ENCODE peak calls at places on chromosome 21, in ten cellular contexts. U, B, P, A, M, K, R, V, T and N are unnamed samples.

GRCh38 chr21:34889287-34889536 is 159.9 kb downstream of the RUNX1 start:
- DNase-seq in R (no peak), K (no peak), B (peak), V (peak), U (peak), M (no peak), T (peak), P (peak), A (peak), N (no peak)

GRCh38 chr21:18877932-18878331 is 474.3 kb upstream of the TMPRSS15 start:
- DNase-seq in T (no peak), U (no peak), K (no peak), R (no peak), P (no peak), A (no peak), M (no peak), V (no peak), B (no peak), N (no peak)

GRCh38 chr21:29007801-29008200 is 11.3 kb downstream of the RWDD2B start:
- DNase-seq in R (no peak), B (no peak), T (no peak), A (no peak), M (no peak), K (no peak), P (no peak), V (peak), U (no peak), N (no peak)

GRCh38 chr21:46317710-46318463 is 5.8 kb downstream of the C21orf58 start:
- DNase-seq in P (peak), B (no peak), V (peak), A (no peak), M (no peak), R (no peak), U (no peak), T (no peak), K (no peak), N (no peak)

GRCh38 chr21:29258626-29259335 is 39.9 kb upstream of the BACH1 start:
- DNase-seq in P (no peak), U (no peak), A (no peak), V (no peak), K (peak), M (no peak), T (no peak), B (no peak), R (no peak), N (no peak)

GRCh38 chr21:35204850-35205564 is 155.9 kb upstream of the RUNX1 start:
- DNase-seq in V (peak), P (peak), A (peak), M (no peak), K (peak), T (peak), R (no peak), B (peak), U (peak), N (no peak)

GRCh38 chr21:18155508-18156193 is 89.0 kb upstream of the CHODL start:
- DNase-seq in U (no peak), M (no peak), T (no peak), P (no peak), A (no peak), V (peak), K (no peak), R (no peak), B (no peak), N (no peak)

GRCh38 chr21:25536752-25537151 is 70.5 kb downstream of the MRPL39 start:
- DNase-seq in A (no peak), U (no peak), T (no peak), K (no peak), B (no peak), V (no peak), R (no peak), M (no peak), P (no peak), N (no peak)

GRCh38 chr21:30072496-30072895 is 94.1 kb downstream of the CLDN17 start:
- DNase-seq in R (no peak), M (no peak), V (peak), A (no peak), U (peak), B (no peak), K (no peak), T (peak), P (peak), N (no peak)

GRCh38 chr21:42580793-42581201 is 67.1 kb downstream of the SLC37A1 start:
- DNase-seq in T (no peak), A (no peak), K (no peak), V (no peak), B (no peak), R (no peak), M (no peak), P (no peak), U (no peak), N (no peak)

GRCh38 chr21:34648739-34649297 is 20.0 kb upstream of the CLIC6 start:
- DNase-seq in B (no peak), V (no peak), U (peak), A (no peak), P (no peak), R (no peak), T (no peak), K (no peak), M (no peak), N (no peak)

GRCh38 chr21:33578959-33579542 is 9.4 kb downstream of the DONSON start:
- DNase-seq in U (no peak), A (no peak), B (no peak), T (no peak), M (no peak), P (no peak), V (no peak), R (no peak), K (no peak), N (no peak)

GRCh38 chr21:33403786-33404571 is 766 bp downstream of the IFNGR2 start:
- DNase-seq in R (peak), V (peak), A (peak), M (peak), B (peak), P (peak), K (no peak), T (peak), U (peak), N (no peak)

GRCh38 chr21:30408782-30409494 is 13.1 kb downstream of the KRTAP13-1 start:
- DNase-seq in T (peak), U (peak), R (no peak), K (no peak), M (peak), B (no peak), V (peak), P (peak), A (no peak), N (no peak)

GRCh38 chr21:46189213-46189958 is 5.1 kb upstream of the SPATC1L start:
- DNase-seq in M (peak), T (peak), B (peak), A (peak), R (no peak), K (no peak), V (no peak), U (no peak), P (no peak), N (no peak)

GRCh38 chr21:34807146-34807880 is 138.5 kb downstream of the CLIC6 start:
- DNase-seq in A (peak), M (no peak), K (peak), V (peak), R (no peak), T (no peak), B (no peak), P (no peak), U (no peak), N (no peak)

GRCh38 chr21:22062472-22063139 is 1064.4 kb downstream of the NCAM2 start:
- DNase-seq in B (no peak), P (no peak), R (no peak), K (no peak), A (no peak), M (no peak), U (no peak), V (no peak), T (no peak), N (no peak)

GRCh38 chr21:46559291-46559983 is 45.4 kb downstream of the S100B start:
- DNase-seq in T (peak), V (no peak), U (peak), R (no peak), P (no peak), A (peak), B (no peak), M (no peak), K (no peak), N (no peak)

GRCh38 chr21:17921579-17922530 is 102.7 kb upstream of the C21orf91 start:
- DNase-seq in V (peak), M (no peak), U (no peak), B (no peak), K (peak), R (no peak), A (peak), T (peak), P (peak), N (no peak)

GRCh38 chr21:20031807-20032206 is 966.4 kb upstream of the NCAM2 start:
- DNase-seq in M (no peak), P (no peak), A (no peak), K (no peak), V (no peak), B (no peak), T (no peak), U (no peak), R (no peak), N (no peak)

GRCh38 chr21:17911628-17912027 is 92.5 kb upstream of the C21orf91 start:
- DNase-seq in R (no peak), M (no peak), T (no peak), B (no peak), A (no peak), K (no peak), V (no peak), U (no peak), P (no peak), N (no peak)

GRCh38 chr21:34886554-34887385 is 162.3 kb downstream of the RUNX1 start:
- DNase-seq in T (no peak), A (no peak), U (no peak), M (no peak), R (no peak), B (peak), V (peak), P (peak), K (no peak), N (no peak)

GRCh38 chr21:32956257-32956656 is 69.5 kb upstream of the OLIG2 start:
- DNase-seq in A (no peak), M (no peak), K (no peak), B (no peak), U (no peak), P (no peak), T (no peak), R (no peak), V (no peak), N (no peak)

GRCh38 chr21:24076179-24076578 is 1531.1 kb downstream of the MRPL39 start:
- DNase-seq in A (no peak), P (no peak), T (no peak), K (peak), B (no peak), V (peak), R (no peak), U (no peak), M (no peak), N (no peak)

GRCh38 chr21:15363921-15364320 is 299.1 kb upstream of the NRIP1 start:
- DNase-seq in P (no peak), B (no peak), U (no peak), T (no peak), M (no peak), V (no peak), K (no peak), R (no peak), A (no peak), N (no peak)

GRCh38 chr21:14116080-14116481 is 94.7 kb downstream of the LIPI start:
- DNase-seq in K (no peak), P (no peak), T (no peak), U (no peak), R (no peak), A (no peak), V (no peak), B (no peak), M (no peak), N (no peak)

GRCh38 chr21:20720623-20721022 is 277.6 kb upstream of the NCAM2 start:
- DNase-seq in U (no peak), B (no peak), V (no peak), M (no peak), R (no peak), A (no peak), P (no peak), T (no peak), K (no peak), N (no peak)

GRCh38 chr21:21268061-21268471 is 269.9 kb downstream of the NCAM2 start:
- DNase-seq in P (no peak), T (peak), M (no peak), B (no peak), K (no peak), A (no peak), V (peak), U (no peak), R (no peak), N (no peak)

GRCh38 chr21:46183910-46184624 is at the start of gene SPATC1L:
- DNase-seq in U (peak), R (no peak), A (peak), P (peak), T (peak), V (peak), M (peak), B (peak), K (no peak), N (peak)

GRCh38 chr21:28758883-28759242 is 233.8 kb downstream of the LTN1 start:
- DNase-seq in M (no peak), A (no peak), U (no peak), V (no peak), R (no peak), B (no peak), T (no peak), K (no peak), P (no peak), N (no peak)

GRCh38 chr21:34935868-34936267 is 113.2 kb downstream of the RUNX1 start:
- DNase-seq in V (no peak), P (no peak), K (no peak), A (no peak), T (no peak), U (no peak), M (no peak), R (no peak), B (no peak), N (no peak)

GRCh38 chr21:25370311-25370744 is 237.0 kb downstream of the MRPL39 start:
- DNase-seq in P (no peak), R (no peak), U (no peak), B (no peak), K (peak), A (peak), V (peak), T (no peak), M (no peak), N (no peak)

GRCh38 chr21:46092811-46093667 is 4.9 kb upstream of the COL6A2 start:
- DNase-seq in T (no peak), K (no peak), B (peak), R (no peak), U (peak), V (no peak), P (no peak), A (no peak), M (peak), N (no peak)

GRCh38 chr21:20649231-20649630 is 349.0 kb upstream of the NCAM2 start:
- DNase-seq in R (no peak), U (no peak), T (no peak), P (no peak), B (no peak), A (no peak), M (no peak), V (no peak), K (no peak), N (no peak)

DNA sequence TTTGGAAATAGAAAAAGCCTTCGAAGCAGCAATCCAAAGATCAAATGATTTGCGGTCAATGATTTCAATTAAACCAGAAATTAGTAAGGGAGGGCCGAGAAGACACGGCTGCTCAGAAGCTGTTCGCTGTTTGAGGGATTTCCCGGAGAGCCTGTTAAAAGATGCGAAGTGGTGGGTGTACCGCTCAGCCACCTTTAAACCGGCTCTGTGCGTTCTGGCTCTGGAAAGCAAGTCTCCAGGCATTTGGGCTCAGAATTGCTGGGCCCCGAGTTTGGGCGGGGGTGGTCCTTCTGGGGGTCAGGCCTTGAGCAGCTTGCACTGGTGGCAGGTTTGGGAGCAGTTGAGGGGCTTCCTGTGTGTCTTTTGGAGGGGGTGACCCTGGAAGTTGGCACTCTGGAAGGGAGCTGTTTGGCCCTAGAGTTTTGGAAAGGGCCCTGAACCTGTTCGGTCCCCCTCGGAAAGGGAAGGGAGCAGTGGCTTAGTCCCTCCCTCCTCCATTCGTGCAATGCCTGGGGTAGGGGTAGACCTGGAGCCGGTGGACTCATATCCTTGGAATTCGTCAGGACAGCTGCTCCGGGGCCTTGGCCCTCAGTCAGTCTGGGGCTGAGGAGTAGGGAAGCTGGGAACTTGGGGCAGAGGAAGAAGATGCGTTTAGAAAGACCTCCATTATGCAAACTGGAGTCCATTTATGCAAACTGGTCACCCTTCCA is 3.2 kb downstream of the SIM2 start:
- DNase-seq in P (no peak), K (no peak), M (no peak), T (no peak), A (no peak), U (no peak), B (no peak), R (no peak), V (peak), N (no peak)
- H3K27ac ChIP-seq in P (no peak), K (no peak), M (no peak), T (no peak), A (no peak), U (peak), B (no peak), R (no peak), V (no peak), N (no peak)

DNA sequence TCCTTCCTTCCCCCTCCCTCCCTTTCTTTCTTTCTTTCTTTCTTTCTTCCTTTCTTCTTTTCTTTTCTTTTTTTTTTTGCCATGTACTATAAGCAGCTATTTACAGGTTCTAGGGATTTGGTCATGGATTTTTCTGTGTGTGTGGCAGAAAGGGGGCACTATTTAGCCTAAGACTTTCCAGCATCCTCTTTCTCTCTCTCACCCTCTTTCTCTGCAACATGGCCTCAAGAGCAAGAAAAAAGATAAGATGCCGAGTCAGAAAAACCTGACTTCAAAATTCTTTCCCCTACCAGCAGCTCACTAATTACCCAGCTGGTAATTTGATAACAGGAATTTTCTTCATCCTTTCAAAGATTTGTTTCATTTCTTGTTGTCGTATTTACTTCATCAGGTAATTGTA is 458.3 kb upstream of the ADAMTS5 start:
- DNase-seq in R (no peak), V (peak), U (no peak), K (no peak), P (no peak), B (no peak), M (no peak), T (no peak), A (no peak), N (no peak)
- H3K27ac ChIP-seq in R (no peak), V (no peak), U (no peak), K (no peak), P (no peak), B (no peak), M (peak), T (no peak), A (no peak), N (no peak)

GRCh38 chr21:43864806-43865470 is at the start of gene AGPAT3:
- DNase-seq in K (no peak), B (no peak), M (no peak), A (no peak), R (no peak), V (no peak), T (peak), U (no peak), P (no peak), N (no peak)

GRCh38 chr21:43866659-43867331 is 1.8 kb downstream of the AGPAT3 start:
- DNase-seq in A (no peak), V (no peak), T (no peak), P (no peak), U (peak), M (no peak), K (no peak), R (no peak), B (no peak), N (no peak)

GRCh38 chr21:43864313-43864805 is 664 bp upstream of the AGPAT3 start:
- DNase-seq in U (peak), T (peak), M (peak), A (no peak), B (peak), P (no peak), K (no peak), V (peak), R (no peak), N (no peak)

GRCh38 chr21:43866233-43866632 is 1.2 kb downstream of the AGPAT3 start:
- DNase-seq in V (no peak), P (peak), R (no peak), T (peak), B (peak), U (no peak), A (peak), M (peak), K (no peak), N (no peak)

GRCh38 chr21:43865471-43866181 is 603 bp downstream of the AGPAT3 start:
- DNase-seq in U (peak), P (peak), K (no peak), R (no peak), T (peak), A (peak), V (no peak), B (peak), M (no peak), N (no peak)
- H3K27ac ChIP-seq in U (peak), P (peak), K (peak), R (peak), T (peak), A (peak), V (no peak), B (peak), M (peak), N (peak)

GRCh38 chr21:39502631-39503030 is 50.9 kb downstream of the SH3BGR start:
- DNase-seq in V (no peak), T (no peak), U (no peak), A (no peak), R (peak), K (no peak), M (no peak), P (no peak), B (no peak), N (peak)
- H3K27ac ChIP-seq in V (no peak), T (no peak), U (no peak), A (no peak), R (peak), K (no peak), M (no peak), P (no peak), B (peak), N (peak)

GRCh38 chr21:41247561-41247968 is 69.0 kb upstream of the FAM3B start:
- DNase-seq in M (no peak), R (no peak), P (peak), B (no peak), T (peak), K (peak), V (no peak), A (peak), U (peak), N (no peak)
- H3K27ac ChIP-seq in M (peak), R (no peak), P (peak), B (no peak), T (no peak), K (peak), V (no peak), A (no peak), U (peak), N (no peak)

DNA sequence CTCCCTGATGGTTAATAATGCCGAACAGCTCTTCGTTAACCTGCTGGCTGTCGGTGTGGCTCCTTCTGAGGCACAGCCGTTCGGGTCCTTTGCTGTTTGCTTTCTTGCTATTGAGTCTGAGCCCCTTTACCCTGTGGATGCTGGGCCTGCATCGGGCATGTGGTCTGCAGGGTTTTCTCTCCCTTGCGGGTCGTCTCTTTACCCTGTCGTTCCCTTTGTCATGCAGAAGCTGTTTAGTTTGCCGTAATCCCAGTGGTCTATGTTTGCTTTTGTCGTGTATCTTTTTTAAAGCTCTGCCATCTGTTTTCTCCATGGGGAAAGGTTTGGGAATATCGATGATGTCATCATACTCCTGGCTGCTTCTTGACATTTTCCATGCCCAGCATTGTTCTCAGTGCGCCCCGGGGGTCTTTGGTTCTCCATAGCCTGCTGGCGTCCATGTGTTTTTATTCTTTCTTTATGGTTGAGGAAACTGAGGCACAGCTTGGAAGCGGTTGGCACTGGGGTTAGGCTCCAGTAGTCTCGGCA is 68.2 kb downstream of the AGPAT3 start:
- DNase-seq in M (no peak), K (no peak), T (no peak), V (no peak), A (no peak), P (no peak), B (peak), U (no peak), R (no peak), N (no peak)
- H3K27ac ChIP-seq in M (no peak), K (no peak), T (no peak), V (no peak), A (no peak), P (no peak), B (no peak), U (no peak), R (no peak), N (no peak)

DNA sequence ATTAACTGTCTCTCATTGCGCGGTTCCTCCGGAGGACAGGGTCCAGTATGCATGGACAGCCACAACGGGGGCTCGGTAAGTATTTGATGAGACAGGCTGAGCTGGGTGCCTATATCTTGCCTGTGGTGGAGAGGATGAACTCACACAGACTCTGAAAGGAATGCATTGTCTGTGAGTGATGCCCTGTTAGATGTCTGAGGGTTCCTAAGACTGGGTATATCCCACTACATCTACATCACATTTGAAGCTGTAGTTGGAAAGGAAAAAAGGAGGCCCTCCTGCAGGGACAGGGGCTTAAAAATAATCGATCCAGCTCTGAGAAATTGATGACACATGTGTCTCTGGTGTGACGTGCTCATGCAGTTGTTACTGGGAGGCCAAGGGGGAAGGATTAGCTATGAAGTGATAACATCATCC is 1.9 kb downstream of the ADARB1 start:
- DNase-seq in P (no peak), T (no peak), V (peak), M (no peak), A (no peak), B (no peak), K (no peak), R (no peak), U (peak), N (no peak)
- H3K27ac ChIP-seq in P (no peak), T (no peak), V (no peak), M (no peak), A (no peak), B (no peak), K (no peak), R (no peak), U (peak), N (no peak)